ENCODE peak calls at places on chromosomes 1 and 21, in four cellular contexts. D, W, U and P are unnamed samples.

GRCh38 chr1:201399352-201400126 is 415 bp upstream of the LAD1 start:
- DNase-seq in D (no peak), W (no peak), U (no peak), P (no peak)

GRCh38 chr1:84450916-84451315 is 28.1 kb upstream of the RPF1 start:
- DNase-seq in D (no peak), W (no peak), U (no peak), P (no peak)

GRCh38 chr21:42777757-42778344 is 101.5 kb downstream of the WDR4 start:
- DNase-seq in D (no peak), W (no peak), U (no peak), P (no peak)

GRCh38 chr1:6266641-6267040 is 5.7 kb upstream of the GPR153 start:
- DNase-seq in D (no peak), W (no peak), U (no peak), P (no peak)

GRCh38 chr1:164709108-164709507 is 150.1 kb downstream of the PBX1 start:
- DNase-seq in D (no peak), W (no peak), U (no peak), P (no peak)

GRCh38 chr21:37787456-37787855 is 128.8 kb downstream of the KCNJ6 start:
- DNase-seq in D (peak), W (no peak), U (no peak), P (no peak)

GRCh38 chr1:11746092-11746491 is 10.2 kb downstream of the AGTRAP start:
- DNase-seq in D (peak), W (no peak), U (no peak), P (no peak)

GRCh38 chr1:159804924-159805323 is 2.8 kb downstream of the FCRL6 start:
- DNase-seq in D (no peak), W (no peak), U (no peak), P (no peak)

GRCh38 chr1:17405898-17406759 is 33.3 kb downstream of the RCC2 start:
- DNase-seq in D (peak), W (peak), U (peak), P (peak)

GRCh38 chr1:207335695-207336363 is 14.4 kb downstream of the CD55 start:
- DNase-seq in D (peak), W (no peak), U (peak), P (peak)

GRCh38 chr1:245873068-245873467 is 634.0 kb downstream of the SMYD3 start:
- DNase-seq in D (no peak), W (no peak), U (no peak), P (no peak)

GRCh38 chr1:13228343-13228781 is 2.4 kb upstream of the PRAMEF18 start:
- DNase-seq in D (no peak), W (peak), U (no peak), P (peak)

GRCh38 chr1:7299329-7299799 is 471.7 kb upstream of the VAMP3 start:
- DNase-seq in D (peak), W (peak), U (peak), P (peak)

GRCh38 chr1:183080406-183080805 is 57.2 kb downstream of the LAMC1 start:
- DNase-seq in D (peak), W (no peak), U (no peak), P (no peak)

GRCh38 chr1:41507152-41507720 is 22.8 kb upstream of the EDN2 start:
- DNase-seq in D (peak), W (no peak), U (no peak), P (no peak)